ENCODE peak calls at places on chromosomes 7 and 10, in nine cellular contexts. K is fibroblast of the conjunctiva; W is activated CD4-positive, alpha-beta T cell treated with anti-CD3 and anti-CD28 coated beads, Interleukin-2, amount 10 ng/mL, durations not matched to agents 7 days and 5 days; T is NCI-H1092; F is GM23248; C is GM19239; I is right lobe of liver; Z is ureter; B is T-helper 9 cell. O is an unnamed sample.

GRCh38 chr10:131686781-131687419 is 213.9 kb upstream of the PPP2R2D start:
- DNase-seq in C (no peak), B (no peak), I (no peak), K (no peak), F (no peak), W (no peak), Z (no peak), T (no peak), O (no peak)

GRCh38 chr10:71908998-71909397 is 55.2 kb upstream of the CHST3 start:
- DNase-seq in Z (no peak), W (no peak), T (no peak), I (no peak), B (no peak), C (no peak), K (no peak), F (no peak), O (no peak)

GRCh38 chr10:35843524-35844171 is 201.6 kb upstream of the FZD8 start:
- DNase-seq in B (no peak), K (no peak), C (no peak), T (no peak), F (no peak), I (peak), W (no peak), Z (no peak), O (no peak)

GRCh38 chr7:138889566-138889965 is 91.6 kb upstream of the ATP6V0A4 start:
- DNase-seq in I (no peak), T (peak), Z (no peak), W (no peak), B (no peak), F (peak), C (no peak), K (peak), O (no peak)

GRCh38 chr7:131843862-131844261 is 287.4 kb upstream of the PODXL start:
- DNase-seq in W (no peak), Z (no peak), C (no peak), K (no peak), B (no peak), F (peak), I (no peak), T (no peak), O (no peak)

GRCh38 chr10:4231439-4231838 is 446.4 kb upstream of the KLF6 start:
- DNase-seq in B (no peak), T (no peak), W (no peak), K (no peak), F (no peak), C (no peak), I (no peak), Z (no peak), O (no peak)

GRCh38 chr10:124089859-124090258 is 3.5 kb downstream of the CHST15 start:
- DNase-seq in Z (no peak), B (no peak), I (no peak), T (no peak), F (no peak), C (no peak), K (no peak), W (no peak), O (no peak)

GRCh38 chr10:11243425-11244222 is 226.0 kb downstream of the CELF2 start:
- DNase-seq in T (no peak), F (peak), K (no peak), W (no peak), C (no peak), B (no peak), Z (no peak), I (no peak), O (no peak)

GRCh38 chr7:3722396-3722846 is 421.4 kb downstream of the SDK1 start:
- DNase-seq in I (no peak), C (no peak), F (no peak), W (no peak), K (peak), B (no peak), Z (no peak), T (peak), O (no peak)

GRCh38 chr10:73117976-73118743 is 7.9 kb downstream of the NUDT13 start:
- DNase-seq in F (peak), B (no peak), I (no peak), Z (no peak), C (no peak), W (no peak), K (no peak), T (no peak), O (peak)